ENCODE peak calls at places on chromosomes 4 and X, in ten cellular contexts. N is choroid plexus epithelial cell; V is NAMALWA; A is activated CD8-positive, alpha-beta memory T cell treated with anti-CD3 and anti-CD28 coated beads for 48 hours; B is effector memory CD4-positive, alpha-beta T cell; S is activated CD4-positive, alpha-beta T cell treated with anti-CD3 and anti-CD28 coated beads, Interleukin-2, amount 50 U/mL, for 24 hours; H is WTC11; T is epithelial cell of esophagus; D is GM04503; P is amniotic stem cell. M is an unnamed sample.

GRCh38 chr4:169048867-169049266 is 38.8 kb upstream of the CBR4 start:
- DNase-seq in N (no peak), V (no peak), A (no peak), B (no peak), S (no peak), H (no peak), T (no peak), D (no peak), P (no peak), M (no peak)

GRCh38 chrX:103797691-103798090 is 21.1 kb downstream of the PLP1 start:
- DNase-seq in N (no peak), V (no peak), A (no peak), B (no peak), S (no peak), H (no peak), T (no peak), D (no peak), P (no peak), M (no peak)

GRCh38 chrX:150625875-150626274 is 57.5 kb downstream of the MTM1 start:
- DNase-seq in N (no peak), V (no peak), A (no peak), B (no peak), S (no peak), H (no peak), T (no peak), D (no peak), P (no peak), M (no peak)

GRCh38 chr4:185399466-185399865 is 2.8 kb downstream of the ANKRD37 start:
- DNase-seq in N (no peak), V (no peak), A (no peak), B (no peak), S (no peak), H (no peak), T (peak), D (no peak), P (no peak), M (no peak)

GRCh38 chr4:7365472-7366179 is 69.1 kb downstream of the PSAPL1 start:
- DNase-seq in N (no peak), V (no peak), A (no peak), B (no peak), S (no peak), H (no peak), T (no peak), D (no peak), P (no peak), M (peak)

GRCh38 chrX:132710756-132711155 is 221.9 kb upstream of the MBNL3 start:
- DNase-seq in N (no peak), V (no peak), A (no peak), B (no peak), S (no peak), H (no peak), T (no peak), D (no peak), P (no peak), M (no peak)

GRCh38 chr4:44522761-44523445 is 74.3 kb upstream of the KCTD8 start:
- DNase-seq in N (no peak), V (no peak), A (no peak), B (no peak), S (no peak), H (no peak), T (peak), D (no peak), P (no peak), M (no peak)

GRCh38 chr4:8578717-8579116 is 1.5 kb upstream of the GPR78 start:
- DNase-seq in N (no peak), V (no peak), A (no peak), B (no peak), S (no peak), H (no peak), T (no peak), D (no peak), P (no peak), M (no peak)

GRCh38 chrX:56797966-56798711 is 69.1 kb downstream of the NBDY start:
- DNase-seq in N (peak), V (no peak), A (no peak), B (no peak), S (no peak), H (no peak), T (no peak), D (no peak), P (no peak), M (no peak)

GRCh38 chr4:67483868-67484602 is 61.3 kb downstream of the CENPC start:
- DNase-seq in N (peak), V (no peak), A (no peak), B (no peak), S (no peak), H (peak), T (no peak), D (no peak), P (no peak), M (no peak)

GRCh38 chrX:22037911-22038537 is 5.9 kb downstream of the PHEX start:
- DNase-seq in N (no peak), V (no peak), A (no peak), B (no peak), S (no peak), H (no peak), T (no peak), D (no peak), P (no peak), M (no peak)

GRCh38 chr4:172707622-172708021 is 461.0 kb upstream of the GALNT7 start:
- DNase-seq in N (no peak), V (no peak), A (no peak), B (no peak), S (no peak), H (no peak), T (no peak), D (no peak), P (no peak), M (no peak)

GRCh38 chr4:182938213-182938645 is 21.0 kb upstream of the DCTD start:
- DNase-seq in N (peak), V (peak), A (peak), B (peak), S (peak), H (peak), T (peak), D (no peak), P (no peak), M (peak)

GRCh38 chr4:4269856-4270255 is 20.1 kb downstream of the LYAR start:
- DNase-seq in N (peak), V (no peak), A (no peak), B (peak), S (no peak), H (no peak), T (peak), D (no peak), P (no peak), M (no peak)

GRCh38 chr4:173917255-173917960 is 366.1 kb downstream of the FBXO8 start:
- DNase-seq in N (peak), V (no peak), A (no peak), B (no peak), S (no peak), H (no peak), T (peak), D (no peak), P (no peak), M (no peak)

GRCh38 chr4:7903686-7904085 is 36.0 kb downstream of the AFAP1 start:
- DNase-seq in N (peak), V (no peak), A (no peak), B (no peak), S (no peak), H (no peak), T (no peak), D (no peak), P (no peak), M (no peak)

GRCh38 chr4:106092361-106093040 is 197.2 kb downstream of the NPNT start:
- DNase-seq in N (no peak), V (no peak), A (no peak), B (no peak), S (no peak), H (no peak), T (no peak), D (no peak), P (no peak), M (no peak)

GRCh38 chr4:164847967-164848649 is 28.9 kb upstream of the APELA start:
- DNase-seq in N (no peak), V (no peak), A (no peak), B (no peak), S (no peak), H (no peak), T (no peak), D (no peak), P (no peak), M (no peak)

GRCh38 chr4:113758361-113758760 is 3.2 kb downstream of the CAMK2D start:
- DNase-seq in N (peak), V (no peak), A (no peak), B (no peak), S (no peak), H (no peak), T (no peak), D (peak), P (no peak), M (no peak)

GRCh38 chr4:100254237-100254636 is 64.0 kb upstream of the DDIT4L start:
- DNase-seq in N (no peak), V (no peak), A (no peak), B (no peak), S (no peak), H (no peak), T (no peak), D (no peak), P (no peak), M (no peak)

GRCh38 chr4:147772459-147772969 is 40.6 kb downstream of the ARHGAP10 start:
- DNase-seq in N (peak), V (no peak), A (no peak), B (no peak), S (no peak), H (no peak), T (peak), D (peak), P (peak), M (no peak)

GRCh38 chrX:68936608-68937007 is 107.8 kb downstream of the EFNB1 start:
- DNase-seq in N (peak), V (no peak), A (no peak), B (no peak), S (no peak), H (no peak), T (peak), D (peak), P (peak), M (no peak)

GRCh38 chr4:40924096-40924792 is 174.5 kb downstream of the NSUN7 start:
- DNase-seq in N (peak), V (peak), A (peak), B (peak), S (peak), H (peak), T (peak), D (no peak), P (peak), M (peak)

GRCh38 chr4:132203618-132204017 is 945.5 kb upstream of the PCDH10 start:
- DNase-seq in N (no peak), V (no peak), A (no peak), B (no peak), S (no peak), H (no peak), T (no peak), D (no peak), P (no peak), M (no peak)

GRCh38 chr4:170497105-170497504 is 407.3 kb upstream of the AADAT start:
- DNase-seq in N (peak), V (no peak), A (no peak), B (no peak), S (no peak), H (no peak), T (no peak), D (no peak), P (no peak), M (no peak)

GRCh38 chr4:159444668-159445067 is 341.8 kb downstream of the RAPGEF2 start:
- DNase-seq in N (peak), V (no peak), A (no peak), B (no peak), S (no peak), H (no peak), T (peak), D (no peak), P (no peak), M (no peak)

M was measured in left ventricle myocardium superior.